ENCODE peak calls at places on chromosome 19, in four cellular contexts. J is neural progenitor cell, B is H9, N is neuronal stem cell. S is an unnamed sample.

GRCh38 chr19:14342809-14343208 is 38.4 kb upstream of the ADGRE5 start:
- DNase-seq in N (no peak), B (peak), J (no peak), S (no peak)

GRCh38 chr19:32870981-32871451 is 1.4 kb upstream of the SLC7A9 start:
- DNase-seq in B (peak), J (no peak), N (no peak), S (no peak)

GRCh38 chr19:15197275-15198005 is 3.4 kb downstream of the NOTCH3 start:
- DNase-seq in N (no peak), B (no peak), J (no peak), S (peak)

GRCh38 chr19:10228925-10229324 is 2.2 kb downstream of the S1PR2 start:
- DNase-seq in J (peak), B (peak), N (no peak), S (peak)

GRCh38 chr19:39398297-39398864 is 7.2 kb downstream of the MED29 start:
- DNase-seq in J (no peak), B (no peak), N (no peak), S (no peak)

GRCh38 chr19:4582980-4583842 is 23.7 kb upstream of the SEMA6B start:
- DNase-seq in J (no peak), N (no peak), B (no peak), S (no peak)

GRCh38 chr19:33024398-33024797 is 40.3 kb downstream of the RHPN2 start:
- DNase-seq in B (no peak), N (no peak), J (no peak), S (no peak)

GRCh38 chr19:58330458-58330857 is 3.7 kb downstream of the ZSCAN22 start:
- DNase-seq in N (no peak), J (no peak), B (no peak), S (no peak)

GRCh38 chr19:15487038-15487437 is 7.7 kb upstream of the PGLYRP2 start:
- DNase-seq in B (no peak), J (no peak), N (no peak), S (no peak)

GRCh38 chr19:39408392-39409206 is 2.0 kb downstream of the ZFP36 start:
- DNase-seq in J (peak), B (no peak), N (no peak), S (no peak)

GRCh38 chr19:16571283-16571682 is 932 bp downstream of the SLC35E1 start:
- DNase-seq in J (no peak), N (no peak), B (no peak), S (peak)

GRCh38 chr19:8487137-8487851 is 15.1 kb downstream of the PRAM1 start:
- DNase-seq in B (no peak), J (no peak), N (no peak), S (no peak)

GRCh38 chr19:28614634-28615545 is 598.1 kb downstream of the UQCRFS1 start:
- DNase-seq in J (no peak), B (no peak), N (no peak), S (no peak)

GRCh38 chr19:409006-409514 is at the start of gene C2CD4C:
- DNase-seq in J (peak), B (peak), N (no peak), S (peak)

GRCh38 chr19:11538232-11539036 is at the start of gene CNN1:
- DNase-seq in N (no peak), B (peak), J (peak), S (no peak)

GRCh38 chr19:50258918-50259372 is 55.5 kb downstream of the MYH14 start:
- DNase-seq in J (peak), B (peak), N (no peak), S (peak)

GRCh38 chr19:46624958-46625661 is at the start of gene PTGIR:
- DNase-seq in B (no peak), J (no peak), N (no peak), S (no peak)

GRCh38 chr19:33646306-33646705 is 24.6 kb downstream of the CHST8 start:
- DNase-seq in J (no peak), B (no peak), N (no peak), S (no peak)

GRCh38 chr19:44783545-44783944 is 5.9 kb downstream of the CBLC start:
- DNase-seq in N (no peak), B (no peak), J (no peak), S (no peak)
- H3K4me2 ChIP-seq in N (no peak), B (no peak), J (no peak), S (no peak)

GRCh38 chr19:48861313-48861712 is 7.1 kb downstream of the PLEKHA4 start:
- DNase-seq in B (no peak), J (no peak), N (no peak), S (no peak)

GRCh38 chr19:48856921-48857320 is 11.5 kb downstream of the PLEKHA4 start:
- DNase-seq in B (no peak), J (no peak), N (no peak), S (no peak)

GRCh38 chr19:48859711-48860572 is 8.5 kb downstream of the PLEKHA4 start:
- DNase-seq in B (peak), N (no peak), J (peak), S (no peak)

GRCh38 chr19:48862827-48863226 is 5.6 kb downstream of the PLEKHA4 start:
- DNase-seq in J (no peak), B (no peak), N (no peak), S (no peak)

GRCh38 chr19:48858984-48859710 is 9.3 kb downstream of the PLEKHA4 start:
- DNase-seq in J (no peak), N (no peak), B (peak), S (peak)
- H3K4me2 ChIP-seq in J (no peak), N (no peak), B (no peak), S (peak)

GRCh38 chr19:29887498-29887897 is 54.5 kb upstream of the URI1 start:
- DNase-seq in B (no peak), J (no peak), N (no peak), S (peak)
- H3K4me2 ChIP-seq in B (no peak), J (no peak), N (no peak), S (no peak)

DNA sequence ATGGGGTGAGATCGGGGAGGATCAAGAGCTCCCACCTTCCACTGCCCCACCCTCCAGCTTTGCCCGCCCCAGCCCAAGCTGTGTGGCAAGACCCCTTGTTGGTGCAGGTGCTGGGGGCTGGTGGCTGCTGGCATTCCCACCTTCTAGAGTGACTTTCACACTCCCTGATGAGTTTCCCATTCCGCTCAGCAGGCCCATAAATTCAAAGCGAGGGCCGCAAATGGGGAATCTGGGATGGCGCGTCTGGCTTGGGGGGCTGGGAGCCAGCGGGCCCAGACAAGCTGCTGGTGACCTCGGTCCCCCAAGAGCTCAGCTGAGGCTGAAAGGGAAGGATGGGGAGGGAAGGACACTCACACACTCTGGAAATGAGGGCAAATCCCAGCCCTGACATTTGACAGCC is 110.3 kb downstream of the GADD45B start:
- DNase-seq in B (no peak), J (no peak), N (no peak), S (no peak)
- H3K4me2 ChIP-seq in B (no peak), J (no peak), N (no peak), S (no peak)

GRCh38 chr19:53553865-53554791 is 16.2 kb downstream of the ZNF331 start:
- DNase-seq in B (no peak), N (no peak), J (no peak), S (no peak)
- H3K4me2 ChIP-seq in B (no peak), N (no peak), J (no peak), S (peak)

GRCh38 chr19:53157601-53158000 is 1.3 kb downstream of the ZNF347 start:
- DNase-seq in B (peak), J (peak), N (peak), S (no peak)
- H3K4me2 ChIP-seq in B (peak), J (peak), N (peak), S (peak)

DNA sequence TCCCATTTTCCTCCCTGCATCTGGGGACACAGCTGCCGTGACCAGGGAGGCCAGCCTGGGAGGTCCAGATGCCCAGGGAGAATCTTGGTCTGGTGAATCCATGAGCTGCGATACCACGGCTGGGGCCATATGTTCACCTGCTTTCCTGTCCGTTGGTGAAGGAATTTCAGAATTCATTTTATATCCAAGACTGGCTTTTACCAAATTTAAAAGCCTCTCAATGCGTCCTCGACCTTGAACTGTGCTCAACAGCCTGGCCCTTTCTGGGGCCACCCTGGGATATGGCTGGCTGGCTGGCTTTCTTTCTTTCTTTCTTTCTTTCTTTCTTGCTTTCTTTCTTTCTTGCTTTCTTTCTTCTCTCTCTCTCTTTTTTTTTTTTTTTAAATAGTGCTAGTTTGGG is 22.2 kb upstream of the GDF15 start:
- DNase-seq in J (no peak), B (no peak), N (no peak), S (no peak)
- H3K4me2 ChIP-seq in J (no peak), B (no peak), N (no peak), S (no peak)

GRCh38 chr19:43649514-43649913 is 9.9 kb upstream of the CADM4 start:
- DNase-seq in J (no peak), N (no peak), B (no peak), S (no peak)
- H3K4me2 ChIP-seq in J (no peak), N (no peak), B (no peak), S (no peak)

DNA sequence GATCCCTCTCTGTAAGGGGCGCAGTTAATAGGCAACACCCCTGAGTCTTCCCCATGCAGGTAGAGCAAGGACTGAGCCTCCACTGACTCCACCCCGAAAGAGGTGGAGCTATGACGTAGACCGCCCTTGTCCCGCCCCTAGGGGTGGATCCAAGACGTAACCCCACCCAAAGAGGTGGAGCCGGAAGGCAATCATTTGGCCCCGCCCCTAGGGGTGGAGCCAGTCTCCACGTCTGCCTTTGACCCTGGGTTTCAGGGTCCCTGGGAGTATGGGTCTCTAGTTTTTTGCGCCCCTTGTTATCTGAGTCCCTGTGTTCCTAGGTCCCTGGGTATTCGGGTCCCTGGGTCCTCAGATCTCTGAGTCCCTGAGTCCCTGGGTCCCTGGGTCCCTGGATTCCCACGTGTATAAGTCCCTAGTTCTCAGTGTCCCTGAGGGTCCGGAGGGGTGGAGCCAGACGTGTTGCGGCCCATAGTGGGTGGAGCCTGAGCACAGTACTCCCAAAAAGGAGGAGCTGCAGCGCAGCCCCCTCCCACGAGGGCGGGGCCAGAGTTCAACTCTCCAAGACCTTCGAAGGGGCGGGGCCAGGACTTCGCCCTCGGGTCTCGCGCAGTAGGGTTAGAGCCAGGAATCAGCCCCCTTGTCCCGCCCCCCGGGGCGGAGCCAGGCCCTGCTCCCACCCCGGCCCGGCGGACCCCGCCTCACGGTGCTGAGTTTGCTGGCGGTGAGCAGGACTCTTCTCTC is 5.3 kb downstream of the DENND1C start:
- DNase-seq in J (peak), B (peak), N (peak), S (peak)
- H3K4me2 ChIP-seq in J (peak), B (peak), N (peak), S (peak)

S was measured in OCI-LY7.